ENCODE peak calls at places on chromosomes 3 and 15, in ten cellular contexts. K, C, X, R, V, Z, Y, S, E and G are unnamed samples.

GRCh38 chr15:35928847-35929246 is 382.9 kb upstream of the DPH6 start:
- DNase-seq in K (no peak), C (no peak), X (no peak), R (no peak), V (no peak), Z (no peak), Y (no peak), S (no peak), E (no peak), G (no peak)

GRCh38 chr3:8529197-8529637 is 27.6 kb downstream of the LMCD1 start:
- DNase-seq in K (no peak), C (no peak), X (no peak), R (peak), V (peak), Z (no peak), Y (no peak), S (no peak), E (no peak), G (no peak)

GRCh38 chr3:136332776-136333175 is 82.6 kb downstream of the PCCB start:
- DNase-seq in K (no peak), C (no peak), X (no peak), R (no peak), V (no peak), Z (no peak), Y (no peak), S (no peak), E (peak), G (no peak)

GRCh38 chr3:14947886-14948608 is 664 bp downstream of the NR2C2 start:
- DNase-seq in K (peak), C (peak), X (peak), R (peak), V (peak), Z (peak), Y (peak), S (peak), E (peak), G (peak)

GRCh38 chr15:60614028-60614427 is 135.1 kb upstream of the ICE2 start:
- DNase-seq in K (no peak), C (no peak), X (no peak), R (no peak), V (no peak), Z (no peak), Y (no peak), S (no peak), E (no peak), G (no peak)

GRCh38 chr3:184525337-184526157 is 36.0 kb upstream of the EPHB3 start:
- DNase-seq in K (peak), C (no peak), X (peak), R (peak), V (no peak), Z (peak), Y (no peak), S (no peak), E (no peak), G (no peak)

GRCh38 chr3:194166682-194167479 is 30.9 kb downstream of the HES1 start:
- DNase-seq in K (no peak), C (no peak), X (no peak), R (no peak), V (peak), Z (no peak), Y (no peak), S (no peak), E (no peak), G (no peak)

GRCh38 chr15:77002954-77003912 is 8.3 kb downstream of the PSTPIP1 start:
- DNase-seq in K (peak), C (peak), X (no peak), R (no peak), V (peak), Z (no peak), Y (no peak), S (peak), E (no peak), G (peak)

GRCh38 chr3:16484216-16484615 is 29.3 kb downstream of the RFTN1 start:
- DNase-seq in K (no peak), C (no peak), X (no peak), R (no peak), V (peak), Z (no peak), Y (no peak), S (no peak), E (peak), G (no peak)

GRCh38 chr15:73628976-73629854 is 4.0 kb downstream of the NPTN start:
- DNase-seq in K (no peak), C (no peak), X (peak), R (no peak), V (no peak), Z (no peak), Y (no peak), S (no peak), E (no peak), G (no peak)

GRCh38 chr3:113531826-113532697 is at the start of gene SIDT1:
- DNase-seq in K (peak), C (peak), X (peak), R (peak), V (no peak), Z (no peak), Y (no peak), S (peak), E (no peak), G (peak)

GRCh38 chr15:22979069-22979698 is 984 bp downstream of the CYFIP1 start:
- DNase-seq in K (no peak), C (peak), X (peak), R (peak), V (peak), Z (peak), Y (peak), S (peak), E (peak), G (no peak)